ENCODE peak calls at places on chromosomes 13 and 19, in seven cellular contexts. Y is IMR-90, C is H1, E is right lobe of liver, S is body of pancreas, M is heart left ventricle, G is breast epithelium. L is an unnamed sample.

GRCh38 chr13:23570099-23570926 is at the start of gene TNFRSF19:
- DNase-seq in Y (peak), C (no peak), E (no peak), S (peak), M (peak), G (no peak), L (peak)

GRCh38 chr19:35712529-35712909 is 5.3 kb upstream of the KMT2B start:
- DNase-seq in Y (no peak), C (no peak), E (no peak), S (no peak), M (no peak), G (no peak), L (no peak)

GRCh38 chr13:25130944-25131343 is 35.0 kb downstream of the PABPC3 start:
- DNase-seq in Y (no peak), C (no peak), E (no peak), S (no peak), M (no peak), G (no peak), L (no peak)

GRCh38 chr13:98972627-98973026 is 5.2 kb downstream of the DOCK9 start:
- DNase-seq in Y (peak), C (no peak), E (no peak), S (no peak), M (no peak), G (no peak), L (no peak)

GRCh38 chr19:55432355-55432959 is 10.6 kb downstream of the SHISA7 start:
- DNase-seq in Y (no peak), C (no peak), E (no peak), S (no peak), M (no peak), G (no peak), L (no peak)

GRCh38 chr13:86881390-86881789 is 789.8 kb upstream of the SLITRK5 start:
- DNase-seq in Y (no peak), C (peak), E (no peak), S (no peak), M (no peak), G (no peak), L (no peak)

GRCh38 chr19:45863840-45864628 is at the start of gene FOXA3:
- DNase-seq in Y (peak), C (peak), E (peak), S (peak), M (no peak), G (no peak), L (peak)

GRCh38 chr13:62205273-62205672 is 789.6 kb upstream of the PCDH20 start:
- DNase-seq in Y (no peak), C (no peak), E (no peak), S (no peak), M (no peak), G (no peak), L (no peak)

GRCh38 chr13:113915012-113915763 is 51.3 kb upstream of the GAS6 start:
- DNase-seq in Y (no peak), C (no peak), E (no peak), S (no peak), M (no peak), G (peak), L (no peak)

GRCh38 chr19:50329146-50329925 is at the start of gene KCNC3:
- DNase-seq in Y (peak), C (peak), E (peak), S (peak), M (peak), G (peak), L (peak)

GRCh38 chr19:35265126-35265995 is 3.4 kb upstream of the USF2 start:
- DNase-seq in Y (no peak), C (no peak), E (no peak), S (peak), M (no peak), G (peak), L (no peak)

GRCh38 chr19:46060012-46060411 is 19.2 kb upstream of the IGFL4 start:
- DNase-seq in Y (no peak), C (no peak), E (no peak), S (no peak), M (no peak), G (no peak), L (no peak)

GRCh38 chr13:105144020-105144419 is 1391.4 kb downstream of the EFNB2 start:
- DNase-seq in Y (no peak), C (no peak), E (no peak), S (no peak), M (no peak), G (no peak), L (no peak)

GRCh38 chr19:41919948-41920712 is 8.1 kb downstream of the ERFL start:
- DNase-seq in Y (no peak), C (no peak), E (no peak), S (no peak), M (no peak), G (no peak), L (no peak)

GRCh38 chr19:56404705-56405056 is 549 bp downstream of the ZNF583 start:
- DNase-seq in Y (no peak), C (no peak), E (no peak), S (no peak), M (no peak), G (no peak), L (peak)

GRCh38 chr13:40672310-40673060 is 6.0 kb upstream of the FOXO1 start:
- DNase-seq in Y (peak), C (no peak), E (no peak), S (peak), M (no peak), G (no peak), L (peak)

GRCh38 chr13:60572003-60572792 is 175.2 kb downstream of the TDRD3 start:
- DNase-seq in Y (peak), C (no peak), E (no peak), S (no peak), M (no peak), G (no peak), L (no peak)

GRCh38 chr19:18504886-18505610 is 16.8 kb downstream of the ELL start:
- DNase-seq in Y (no peak), C (no peak), E (no peak), S (no peak), M (no peak), G (no peak), L (no peak)

GRCh38 chr19:18491995-18492953 is 29.6 kb downstream of the ELL start:
- DNase-seq in Y (no peak), C (no peak), E (no peak), S (no peak), M (no peak), G (no peak), L (no peak)

GRCh38 chr13:82344867-82345266 is 1537.4 kb downstream of the SLITRK1 start:
- DNase-seq in Y (no peak), C (no peak), E (no peak), S (no peak), M (no peak), G (no peak), L (no peak)

GRCh38 chr13:24187185-24187584 is 26.7 kb downstream of the SPATA13 start:
- DNase-seq in Y (peak), C (no peak), E (no peak), S (no peak), M (no peak), G (no peak), L (peak)

GRCh38 chr13:95301135-95301946 is at the start of gene ABCC4:
- DNase-seq in Y (peak), C (peak), E (peak), S (peak), M (peak), G (no peak), L (peak)

GRCh38 chr13:93244918-93245280 is 18.3 kb downstream of the GPC6 start:
- DNase-seq in Y (peak), C (no peak), E (no peak), S (no peak), M (no peak), G (no peak), L (no peak)

GRCh38 chr19:43330726-43331434 is 22.6 kb upstream of the CD177 start:
- DNase-seq in Y (no peak), C (no peak), E (no peak), S (no peak), M (no peak), G (no peak), L (no peak)

GRCh38 chr19:43847884-43848283 is 20.8 kb downstream of the ZNF283 start:
- DNase-seq in Y (no peak), C (no peak), E (no peak), S (no peak), M (no peak), G (no peak), L (no peak)

GRCh38 chr19:29622191-29623070 is 16.3 kb downstream of the POP4 start:
- DNase-seq in Y (no peak), C (no peak), E (no peak), S (no peak), M (no peak), G (no peak), L (peak)

GRCh38 chr19:13195678-13196077 is 45.5 kb downstream of the IER2 start:
- DNase-seq in Y (no peak), C (peak), E (peak), S (peak), M (no peak), G (no peak), L (no peak)

GRCh38 chr19:38736036-38736412 is 8.2 kb downstream of the CAPN12 start:
- DNase-seq in Y (no peak), C (no peak), E (peak), S (peak), M (peak), G (no peak), L (peak)
- TF ChIP-seq POLR2A in Y (no peak), C (no peak), E (peak), S (peak), M (no peak), G (no peak), L (no peak)

GRCh38 chr13:79782541-79783216 is 301.7 kb downstream of the NDFIP2 start:
- DNase-seq in Y (peak), C (peak), E (no peak), S (peak), M (peak), G (no peak), L (no peak)
- TF ChIP-seq POLR2A in Y (no peak), C (no peak), E (no peak), S (no peak), M (no peak), G (no peak), L (no peak)

GRCh38 chr19:6737284-6737872 is at the start of gene GPR108:
- DNase-seq in Y (peak), C (peak), E (peak), S (peak), M (peak), G (peak), L (peak)
- TF ChIP-seq POLR2A in Y (no peak), C (no peak), E (peak), S (peak), M (no peak), G (peak), L (peak)

GRCh38 chr19:10677796-10678195 is 23.4 kb upstream of the QTRT1 start:
- DNase-seq in Y (no peak), C (no peak), E (peak), S (peak), M (no peak), G (no peak), L (peak)

GRCh38 chr19:10680545-10681135 is 20.6 kb upstream of the QTRT1 start:
- DNase-seq in Y (no peak), C (no peak), E (no peak), S (no peak), M (no peak), G (no peak), L (no peak)

GRCh38 chr19:10681658-10682057 is 19.6 kb upstream of the QTRT1 start:
- DNase-seq in Y (no peak), C (no peak), E (no peak), S (no peak), M (no peak), G (no peak), L (no peak)

GRCh38 chr19:10679743-10680142 is 21.5 kb upstream of the QTRT1 start:
- DNase-seq in Y (no peak), C (no peak), E (no peak), S (no peak), M (no peak), G (no peak), L (no peak)

GRCh38 chr19:10678813-10679212 is 22.4 kb upstream of the QTRT1 start:
- DNase-seq in Y (no peak), C (no peak), E (no peak), S (no peak), M (no peak), G (no peak), L (no peak)
- TF ChIP-seq POLR2A in Y (no peak), C (no peak), E (no peak), S (no peak), M (no peak), G (no peak), L (no peak)

GRCh38 chr19:37313335-37313627 is 57.6 kb upstream of the ZNF527 start:
- DNase-seq in Y (no peak), C (no peak), E (no peak), S (no peak), M (no peak), G (no peak), L (no peak)

GRCh38 chr19:37317403-37318209 is 53.3 kb upstream of the ZNF527 start:
- DNase-seq in Y (peak), C (peak), E (peak), S (peak), M (peak), G (peak), L (peak)
- TF ChIP-seq POLR2A in Y (peak), C (peak), E (peak), S (peak), M (peak), G (peak), L (peak)

GRCh38 chr13:32272021-32272695 is 43.0 kb downstream of the ZAR1L start:
- DNase-seq in Y (no peak), C (no peak), E (no peak), S (no peak), M (no peak), G (no peak), L (no peak)
- TF ChIP-seq POLR2A in Y (no peak), C (no peak), E (no peak), S (no peak), M (no peak), G (no peak), L (no peak)

L was measured in erythroblast.